ENCODE peak calls at places on chromosomes 1 and 21, in ten cellular contexts. E is activated naive CD4-positive, alpha-beta T cell treated with anti-CD3 and anti-CD28 coated beads for 36 hours; O is activated T-cell treated with anti-CD3 and anti-CD28 coated beads, Interleukin-2, amount 50 U/mL, for 24 hours; R is activated CD4-positive, alpha-beta T cell treated with anti-CD3 and anti-CD28 coated beads for 24 hours; S is GM19239; Y is NT2/D1; M is uterus; A is stimulated activated CD4-positive, alpha-beta T cell treated with anti-CD3 and anti-CD28 coated beads, Interleukin-1b, Interleukin-23, amount 100 ng/mL, for 1 hour; I is AG09319; Q is mesenchymal stem cell. N is an unnamed sample.

GRCh38 chr1:180135535-180135934 is 19.1 kb upstream of the QSOX1 start:
- DNase-seq in E (no peak), A (no peak), O (no peak), S (no peak), Q (no peak), M (no peak), Y (no peak), I (no peak), R (no peak), N (no peak)

GRCh38 chr21:27021046-27021445 is 54.2 kb upstream of the ADAMTS5 start:
- DNase-seq in R (no peak), Y (no peak), O (no peak), E (no peak), Q (no peak), A (no peak), M (no peak), S (no peak), I (no peak), N (no peak)

GRCh38 chr1:98078586-98078985 is 157.8 kb upstream of the DPYD start:
- DNase-seq in A (no peak), O (no peak), Q (no peak), Y (no peak), M (no peak), R (no peak), E (no peak), I (no peak), S (no peak), N (no peak)

GRCh38 chr1:200038645-200038986 is 11.1 kb downstream of the NR5A2 start:
- DNase-seq in E (no peak), O (no peak), R (no peak), M (no peak), A (no peak), Y (peak; percentile 95), Q (peak; percentile 13), I (no peak), S (no peak), N (no peak)

GRCh38 chr1:59947047-59947938 is 20.7 kb upstream of the CYP2J2 start:
- DNase-seq in E (peak; percentile 68), M (peak; percentile 26), S (peak; percentile 53), R (peak; percentile 20), A (peak; percentile 13), Q (peak; percentile 62), Y (peak; percentile 73), O (peak; percentile 43), I (no peak), N (peak; percentile 57)

GRCh38 chr21:34986561-34987533 is 62.3 kb downstream of the RUNX1 start:
- DNase-seq in Q (peak; percentile 95), O (peak; percentile 84), A (peak; percentile 27), M (peak; percentile 37), S (no peak), I (no peak), E (peak; percentile 92), Y (peak; percentile 54), R (no peak), N (no peak)

GRCh38 chr1:167454929-167455785 is 63.2 kb downstream of the CD247 start:
- DNase-seq in Y (no peak), E (peak; percentile 83), Q (peak; percentile 43), A (peak; percentile 52), R (peak; percentile 60), S (peak; percentile 61), I (no peak), M (peak; percentile 43), O (peak; percentile 82), N (peak; percentile 57)

GRCh38 chr21:31938330-31939301 is 65.8 kb downstream of the HUNK start:
- DNase-seq in S (no peak), O (no peak), E (no peak), Y (no peak), A (no peak), Q (no peak), I (no peak), M (no peak), R (no peak), N (no peak)

GRCh38 chr1:167273027-167273800 is 52.5 kb downstream of the POU2F1 start:
- DNase-seq in M (no peak), A (no peak), Q (peak; percentile 37), S (no peak), I (no peak), Y (no peak), E (no peak), R (no peak), O (no peak), N (no peak)

GRCh38 chr1:217134857-217135568 is 411.8 kb upstream of the ESRRG start:
- DNase-seq in Y (no peak), I (no peak), S (no peak), Q (peak; percentile 10), E (no peak), A (no peak), R (no peak), O (no peak), M (no peak), N (peak; percentile 41)